ENCODE peak calls at places on chromosome 13, in six cellular contexts. One of them, this sample, is unnamed.

GRCh38 chr13:57739791-57740190 is 108.2 kb downstream of the PCDH17 start:
- DNase-seq in H1: no peak
- DNase-seq in GM12878: no peak
- DNase-seq in HepG2: no peak
- DNase-seq in K562: no peak
- DNase-seq in IMR-90: no peak
- DNase-seq in this sample: no peak

GRCh38 chr13:50991624-50992610 is 82.3 kb downstream of the RNASEH2B start:
- DNase-seq in IMR-90: no peak
- DNase-seq in GM12878: peak
- DNase-seq in H1: no peak
- DNase-seq in HepG2: no peak
- DNase-seq in K562: no peak
- DNase-seq in this sample: no peak

GRCh38 chr13:113831061-113831460 is 32.8 kb downstream of the GAS6 start:
- DNase-seq in K562: no peak
- DNase-seq in IMR-90: no peak
- DNase-seq in HepG2: no peak
- DNase-seq in H1: no peak
- DNase-seq in GM12878: no peak
- DNase-seq in this sample: no peak

GRCh38 chr13:49429061-49429460 is 14.8 kb downstream of the CAB39L start:
- DNase-seq in HepG2: no peak
- DNase-seq in H1: no peak
- DNase-seq in GM12878: no peak
- DNase-seq in K562: no peak
- DNase-seq in IMR-90: no peak
- DNase-seq in this sample: no peak

GRCh38 chr13:112252744-112253590 is 123.2 kb upstream of the SPACA7 start:
- DNase-seq in K562: no peak
- DNase-seq in HepG2: no peak
- DNase-seq in GM12878: no peak
- DNase-seq in IMR-90: no peak
- DNase-seq in H1: peak
- DNase-seq in this sample: no peak

GRCh38 chr13:49597043-49597669 is 11.8 kb upstream of the RCBTB1 start:
- DNase-seq in GM12878: no peak
- DNase-seq in HepG2: no peak
- DNase-seq in IMR-90: no peak
- DNase-seq in H1: no peak
- DNase-seq in K562: no peak
- DNase-seq in this sample: no peak

GRCh38 chr13:101301053-101301452 is 115.3 kb downstream of the NALCN start:
- DNase-seq in IMR-90: no peak
- DNase-seq in GM12878: no peak
- DNase-seq in H1: no peak
- DNase-seq in K562: no peak
- DNase-seq in HepG2: no peak
- DNase-seq in this sample: no peak

GRCh38 chr13:107421951-107422350 is 793.4 kb downstream of the LIG4 start:
- DNase-seq in HepG2: no peak
- DNase-seq in H1: no peak
- DNase-seq in IMR-90: peak
- DNase-seq in K562: no peak
- DNase-seq in GM12878: no peak
- DNase-seq in this sample: no peak

GRCh38 chr13:44331912-44332840 is 41.4 kb upstream of the SERP2 start:
- DNase-seq in GM12878: no peak
- DNase-seq in IMR-90: peak
- DNase-seq in H1: no peak
- DNase-seq in K562: no peak
- DNase-seq in HepG2: no peak
- DNase-seq in this sample: no peak

GRCh38 chr13:51731759-51732158 is 72.2 kb downstream of the DHRS12 start:
- DNase-seq in HepG2: no peak
- DNase-seq in H1: no peak
- DNase-seq in K562: no peak
- DNase-seq in GM12878: no peak
- DNase-seq in IMR-90: peak
- DNase-seq in this sample: peak

GRCh38 chr13:30998548-30999140 is 66.2 kb downstream of the TEX26 start:
- DNase-seq in HepG2: no peak
- DNase-seq in K562: no peak
- DNase-seq in IMR-90: peak
- DNase-seq in H1: no peak
- DNase-seq in GM12878: no peak
- DNase-seq in this sample: no peak

GRCh38 chr13:79482271-79482970 is 1.5 kb downstream of the NDFIP2 start:
- DNase-seq in GM12878: no peak
- DNase-seq in IMR-90: peak
- DNase-seq in K562: no peak
- DNase-seq in H1: no peak
- DNase-seq in HepG2: no peak
- DNase-seq in this sample: no peak

GRCh38 chr13:107067381-107067780 is 499.4 kb upstream of the ARGLU1 start:
- DNase-seq in K562: no peak
- DNase-seq in H1: no peak
- DNase-seq in HepG2: no peak
- DNase-seq in IMR-90: no peak
- DNase-seq in GM12878: no peak
- DNase-seq in this sample: no peak

GRCh38 chr13:35927554-35927953 is 203.6 kb downstream of the DCLK1 start:
- DNase-seq in GM12878: no peak
- DNase-seq in HepG2: no peak
- DNase-seq in IMR-90: peak
- DNase-seq in H1: no peak
- DNase-seq in K562: no peak
- DNase-seq in this sample: peak

GRCh38 chr13:113581871-113582270 is 2.7 kb upstream of the TFDP1 start:
- DNase-seq in IMR-90: no peak
- DNase-seq in GM12878: no peak
- DNase-seq in H1: peak
- DNase-seq in K562: no peak
- DNase-seq in HepG2: no peak
- DNase-seq in this sample: no peak

GRCh38 chr13:24063281-24063851 is 97.2 kb upstream of the SPATA13 start:
- DNase-seq in IMR-90: no peak
- DNase-seq in GM12878: no peak
- DNase-seq in HepG2: no peak
- DNase-seq in H1: no peak
- DNase-seq in K562: no peak
- DNase-seq in this sample: no peak

GRCh38 chr13:20867408-20867807 is 35.1 kb downstream of the XPO4 start:
- DNase-seq in HepG2: no peak
- DNase-seq in GM12878: no peak
- DNase-seq in K562: no peak
- DNase-seq in IMR-90: no peak
- DNase-seq in H1: no peak
- DNase-seq in this sample: no peak

GRCh38 chr13:75530536-75530935 is 7.1 kb downstream of the COMMD6 start:
- DNase-seq in IMR-90: no peak
- DNase-seq in GM12878: no peak
- DNase-seq in K562: no peak
- DNase-seq in H1: no peak
- DNase-seq in HepG2: peak
- DNase-seq in this sample: no peak

GRCh38 chr13:92136449-92137180 is 738.2 kb downstream of the GPC5 start:
- DNase-seq in HepG2: no peak
- DNase-seq in GM12878: no peak
- DNase-seq in H1: no peak
- DNase-seq in K562: no peak
- DNase-seq in IMR-90: no peak
- DNase-seq in this sample: no peak

DNA sequence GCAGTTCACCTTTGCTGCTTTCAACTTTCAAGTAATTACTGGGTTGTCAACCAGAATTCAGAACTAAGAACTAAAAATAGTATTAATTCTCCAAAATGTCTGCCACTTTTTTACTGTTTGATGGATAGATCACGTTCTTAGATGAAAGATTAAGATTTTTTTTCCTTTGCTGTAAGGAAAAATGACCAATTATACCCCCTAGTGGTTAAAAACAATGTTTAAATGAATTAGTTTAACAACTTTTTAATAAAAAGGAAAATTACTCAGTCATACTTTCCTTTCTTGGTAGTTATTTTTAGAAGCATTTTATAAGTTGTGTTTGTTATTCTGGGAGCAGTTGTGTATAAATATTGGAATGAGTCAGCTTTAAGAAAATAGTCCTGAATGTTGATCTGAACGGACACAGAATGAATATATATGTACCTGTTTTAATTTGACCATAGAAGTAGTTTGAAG is 4.6 kb downstream of the TM9SF2 start:
- DNase-seq in H1: no peak
- DNase-seq in K562: no peak
- DNase-seq in IMR-90: peak
- DNase-seq in GM12878: no peak
- DNase-seq in HepG2: no peak
- DNase-seq in this sample: peak
- H3K27ac ChIP-seq in H1: no peak
- H3K27ac ChIP-seq in K562: no peak
- H3K27ac ChIP-seq in IMR-90: no peak
- H3K27ac ChIP-seq in GM12878: peak
- H3K27ac ChIP-seq in HepG2: no peak
- H3K27ac ChIP-seq in this sample: no peak

GRCh38 chr13:74250738-74251190 is 116.6 kb upstream of the KLF12 start:
- DNase-seq in H1: no peak
- DNase-seq in GM12878: no peak
- DNase-seq in IMR-90: peak
- DNase-seq in K562: no peak
- DNase-seq in HepG2: no peak
- DNase-seq in this sample: no peak
- TF ChIP-seq CTCF in H1: no peak
- TF ChIP-seq CTCF in GM12878: no peak
- TF ChIP-seq CTCF in IMR-90: no peak
- TF ChIP-seq CTCF in K562: no peak
- TF ChIP-seq CTCF in HepG2: no peak
- TF ChIP-seq CTCF in this sample: no peak

GRCh38 chr13:110136660-110137585 is 170.0 kb downstream of the COL4A1 start:
- DNase-seq in H1: no peak
- DNase-seq in IMR-90: no peak
- DNase-seq in K562: no peak
- DNase-seq in GM12878: no peak
- DNase-seq in HepG2: no peak
- DNase-seq in this sample: no peak
- TF ChIP-seq RFX5 in H1: no peak
- TF ChIP-seq RFX5 in IMR-90: no peak
- TF ChIP-seq RFX5 in K562: no peak
- TF ChIP-seq RFX5 in GM12878: no peak
- TF ChIP-seq RFX5 in HepG2: no peak
- TF ChIP-seq RFX5 in this sample: no peak

GRCh38 chr13:109155301-109155761 is 525.9 kb downstream of the MYO16 start:
- DNase-seq in GM12878: no peak
- DNase-seq in H1: no peak
- DNase-seq in IMR-90: peak
- DNase-seq in K562: no peak
- DNase-seq in HepG2: no peak
- DNase-seq in this sample: no peak

GRCh38 chr13:109152941-109153340 is 523.5 kb downstream of the MYO16 start:
- DNase-seq in GM12878: no peak
- DNase-seq in H1: no peak
- DNase-seq in IMR-90: no peak
- DNase-seq in K562: no peak
- DNase-seq in HepG2: no peak
- DNase-seq in this sample: no peak

GRCh38 chr13:109156181-109156935 is 526.9 kb downstream of the MYO16 start:
- DNase-seq in K562: no peak
- DNase-seq in H1: no peak
- DNase-seq in HepG2: no peak
- DNase-seq in IMR-90: peak
- DNase-seq in GM12878: no peak
- DNase-seq in this sample: peak

GRCh38 chr13:109154146-109154545 is 524.7 kb downstream of the MYO16 start:
- DNase-seq in GM12878: no peak
- DNase-seq in IMR-90: no peak
- DNase-seq in HepG2: peak
- DNase-seq in H1: no peak
- DNase-seq in K562: no peak
- DNase-seq in this sample: peak

DNA sequence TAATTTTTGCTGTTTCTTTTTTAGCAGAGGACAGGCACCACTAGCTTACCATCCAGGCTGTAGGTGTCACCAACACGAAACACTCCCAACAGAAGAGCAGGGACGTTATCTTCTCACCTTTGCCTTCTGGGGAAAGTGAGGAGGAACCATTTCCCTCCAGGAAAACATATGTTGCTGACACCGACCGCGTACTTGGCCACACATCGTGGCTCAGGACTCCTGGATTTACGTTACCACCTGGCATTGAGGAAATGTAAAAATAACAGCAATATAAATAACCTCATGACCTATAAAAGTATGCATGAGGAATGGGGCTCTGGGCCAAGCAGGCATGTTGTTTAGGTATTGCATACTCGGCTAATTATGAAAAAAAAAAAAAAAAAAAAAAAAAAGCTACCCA is 525.1 kb downstream of the MYO16 start:
- DNase-seq in H1: no peak
- DNase-seq in IMR-90: no peak
- DNase-seq in K562: no peak
- DNase-seq in HepG2: no peak
- DNase-seq in GM12878: no peak
- DNase-seq in this sample: peak
- H3K27ac ChIP-seq in H1: no peak
- H3K27ac ChIP-seq in IMR-90: peak
- H3K27ac ChIP-seq in K562: no peak
- H3K27ac ChIP-seq in HepG2: no peak
- H3K27ac ChIP-seq in GM12878: no peak
- H3K27ac ChIP-seq in this sample: peak

GRCh38 chr13:91042870-91043269 is 304.6 kb upstream of the MIR17HG start:
- DNase-seq in IMR-90: no peak
- DNase-seq in HepG2: no peak
- DNase-seq in H1: no peak
- DNase-seq in GM12878: no peak
- DNase-seq in K562: no peak
- DNase-seq in this sample: no peak

GRCh38 chr13:91046715-91047327 is 300.7 kb upstream of the MIR17HG start:
- DNase-seq in H1: no peak
- DNase-seq in GM12878: no peak
- DNase-seq in HepG2: no peak
- DNase-seq in IMR-90: no peak
- DNase-seq in K562: no peak
- DNase-seq in this sample: peak

DNA sequence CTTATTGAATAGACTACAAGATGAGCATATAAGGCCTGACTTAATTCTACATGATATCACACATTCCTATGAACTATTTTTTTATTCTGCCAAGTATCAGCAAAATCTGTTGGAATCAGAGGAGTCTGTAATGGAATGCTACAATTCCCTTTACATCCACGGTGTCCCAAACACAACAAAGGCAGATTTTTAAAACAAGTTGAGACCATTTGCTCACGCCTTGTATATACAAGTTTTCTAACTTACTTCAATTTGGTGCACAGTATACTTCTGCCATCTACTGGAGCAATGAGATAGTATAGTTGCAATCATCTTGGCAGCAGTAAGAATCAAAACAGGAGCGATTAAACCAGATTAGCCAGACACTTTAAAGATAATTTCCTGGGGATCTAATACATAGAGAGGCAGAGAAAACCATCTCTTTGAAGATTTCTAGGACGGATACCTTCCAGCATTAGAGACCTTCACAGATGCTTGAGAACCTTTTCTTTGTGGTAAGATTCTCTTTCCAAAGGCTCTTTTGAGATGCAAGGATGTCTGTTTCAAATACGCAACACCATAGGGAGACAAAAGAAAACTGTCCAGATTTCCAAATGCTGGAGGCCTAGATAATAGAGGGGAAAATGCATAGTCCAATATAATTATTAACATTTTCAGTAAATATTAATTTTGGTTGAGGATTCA is 302.0 kb upstream of the MIR17HG start:
- DNase-seq in IMR-90: no peak
- DNase-seq in HepG2: no peak
- DNase-seq in GM12878: no peak
- DNase-seq in H1: no peak
- DNase-seq in K562: no peak
- DNase-seq in this sample: peak
- TF ChIP-seq CTCF in IMR-90: no peak
- TF ChIP-seq CTCF in HepG2: peak
- TF ChIP-seq CTCF in GM12878: peak
- TF ChIP-seq CTCF in H1: no peak
- TF ChIP-seq CTCF in K562: peak
- TF ChIP-seq CTCF in this sample: peak